ENCODE peak calls at places on chromosomes 12 and 14, in four cellular contexts. E, I, J and C are unnamed samples.

GRCh38 chr14:30751646-30752416 is 122.5 kb upstream of the COCH start:
- DNase-seq in J (no peak), I (no peak), E (no peak), C (no peak)

GRCh38 chr14:76876076-76876475 is 49.9 kb downstream of the LRRC74A start:
- DNase-seq in J (peak), I (peak), E (peak), C (peak)

GRCh38 chr14:70665448-70666363 is 24.0 kb downstream of the TTC9 start:
- DNase-seq in J (no peak), E (no peak), I (peak), C (no peak)

GRCh38 chr12:25529738-25530137 is 23.3 kb downstream of the LMNTD1 start:
- DNase-seq in I (no peak), J (peak), E (no peak), C (no peak)

GRCh38 chr14:77306406-77307098 is 14.1 kb downstream of the POMT2 start:
- DNase-seq in E (no peak), J (peak), I (no peak), C (no peak)

GRCh38 chr12:3119192-3119744 is 42.1 kb downstream of the TSPAN9 start:
- DNase-seq in E (no peak), J (no peak), I (no peak), C (no peak)

GRCh38 chr12:130194154-130194553 is 31.9 kb downstream of the FZD10 start:
- DNase-seq in J (no peak), E (no peak), I (no peak), C (no peak)

GRCh38 chr12:5976711-5977110 is 31.7 kb upstream of the ANO2 start:
- DNase-seq in I (no peak), J (no peak), E (no peak), C (no peak)

GRCh38 chr12:48788852-48789775 is at the start of gene ADCY6:
- DNase-seq in I (no peak), J (peak), E (no peak), C (peak)

GRCh38 chr14:32129124-32129523 is 52.0 kb downstream of the ARHGAP5 start:
- DNase-seq in E (no peak), J (peak), I (no peak), C (no peak)

GRCh38 chr12:32273063-32273521 is 126.3 kb upstream of the FGD4 start:
- DNase-seq in J (peak), I (no peak), E (no peak), C (no peak)

GRCh38 chr12:102960766-102961487 is 3.5 kb downstream of the ASCL1 start:
- DNase-seq in I (no peak), E (no peak), J (no peak), C (no peak)

GRCh38 chr14:20679907-20680306 is 4.5 kb upstream of the RNASE4 start:
- DNase-seq in E (no peak), J (peak), I (no peak), C (no peak)

GRCh38 chr12:6767592-6768384 is 1.6 kb downstream of the PTMS start:
- DNase-seq in J (no peak), E (no peak), I (no peak), C (peak)

GRCh38 chr12:1929985-1930815 is 11.7 kb upstream of the CACNA2D4 start:
- DNase-seq in J (no peak), E (no peak), I (no peak), C (no peak)

GRCh38 chr12:131327521-131328488 is 374.1 kb downstream of the ADGRD1 start:
- DNase-seq in J (no peak), I (no peak), E (no peak), C (peak)

GRCh38 chr14:24395609-24396580 is 2.9 kb upstream of the NYNRIN start:
- DNase-seq in J (peak), I (no peak), E (no peak), C (no peak)

GRCh38 chr12:84191779-84192178 is 720.8 kb downstream of the SLC6A15 start:
- DNase-seq in J (no peak), E (no peak), I (no peak), C (no peak)

GRCh38 chr12:6827982-6828670 is at the start of gene P3H3:
- DNase-seq in I (no peak), J (peak), E (no peak), C (peak)

GRCh38 chr12:54967461-54967860 is 17.1 kb downstream of the TESPA1 start:
- DNase-seq in I (no peak), J (peak), E (no peak), C (no peak)

GRCh38 chr14:59363545-59364226 is 101.5 kb downstream of the GPR135 start:
- DNase-seq in J (peak), E (no peak), I (no peak), C (no peak)

GRCh38 chr12:48075833-48076232 is 30.0 kb downstream of the SENP1 start:
- DNase-seq in E (no peak), I (no peak), J (no peak), C (no peak)

GRCh38 chr14:89911018-89911919 is 43.3 kb downstream of the EFCAB11 start:
- DNase-seq in E (no peak), I (no peak), J (peak), C (peak)

GRCh38 chr14:106605548-106606448 is 1079.4 kb downstream of the TMEM121 start:
- DNase-seq in I (peak), E (peak), J (no peak), C (peak)

GRCh38 chr14:61503167-61503801 is 181.9 kb downstream of the PRKCH start:
- DNase-seq in E (peak), I (peak), J (peak), C (no peak)

GRCh38 chr12:105912911-105913514 is 225.7 kb downstream of the NUAK1 start:
- DNase-seq in E (no peak), I (no peak), J (no peak), C (no peak)

GRCh38 chr12:20520572-20520971 is 152.2 kb downstream of the PDE3A start:
- DNase-seq in I (no peak), E (no peak), J (no peak), C (no peak)

GRCh38 chr12:128644664-128645296 is 179.0 kb downstream of the SLC15A4 start:
- DNase-seq in I (peak), E (no peak), J (no peak), C (peak)

GRCh38 chr12:49335118-49335954 is 1.7 kb downstream of the C1QL4 start:
- DNase-seq in E (no peak), I (no peak), J (no peak), C (no peak)

GRCh38 chr14:21070610-21071224 is 613 bp downstream of the ARHGEF40 start:
- DNase-seq in J (peak), E (no peak), I (peak), C (peak)

GRCh38 chr14:22871962-22872832 is 657 bp downstream of the LRP10 start:
- DNase-seq in E (peak), J (peak), I (peak), C (peak)

GRCh38 chr12:115313929-115314328 is 630.0 kb upstream of the TBX3 start:
- DNase-seq in I (no peak), J (peak), E (no peak), C (no peak)

GRCh38 chr12:105911966-105912365 is 226.8 kb downstream of the NUAK1 start:
- DNase-seq in I (no peak), E (no peak), J (no peak), C (no peak)

GRCh38 chr14:48814562-48814961 is 771.6 kb downstream of the RPS29 start:
- DNase-seq in I (no peak), J (no peak), E (no peak), C (no peak)

GRCh38 chr14:20191396-20191795 is 700 bp downstream of the OR11G2 start:
- DNase-seq in J (no peak), E (no peak), I (no peak), C (no peak)

GRCh38 chr12:124297389-124297788 is 2.5 kb downstream of the RFLNA start:
- DNase-seq in I (no peak), J (no peak), E (no peak), C (no peak)

GRCh38 chr12:48996794-48997718 is 2.1 kb downstream of the DDN start:
- DNase-seq in E (peak), J (peak), I (peak), C (peak)